ENCODE peak calls at places on chromosome 7, in nine cellular contexts. One of them, this sample, is unnamed.

GRCh38 chr7:90474284-90475210 is 5.1 kb downstream of the PTTG1IP2 start:
- DNase-seq in GM23338: no peak
- DNase-seq in stomach: no peak
- DNase-seq in hepatocyte: no peak
- DNase-seq in tibial artery: no peak
- DNase-seq in lower lobe of right lung: no peak
- DNase-seq in OCI-LY7: no peak
- DNase-seq in tibial nerve: no peak
- DNase-seq in gastrocnemius medialis: no peak
- DNase-seq in this sample: no peak

GRCh38 chr7:158413962-158414961 is 173.4 kb downstream of the PTPRN2 start:
- DNase-seq in GM23338: peak; percentile 57
- DNase-seq in stomach: peak; percentile 22
- DNase-seq in hepatocyte: no peak
- DNase-seq in tibial artery: no peak
- DNase-seq in lower lobe of right lung: no peak
- DNase-seq in OCI-LY7: no peak
- DNase-seq in tibial nerve: peak; percentile 32
- DNase-seq in gastrocnemius medialis: no peak
- DNase-seq in this sample: no peak

GRCh38 chr7:149436358-149436757 is 24.5 kb downstream of the ZNF777 start:
- DNase-seq in GM23338: no peak
- DNase-seq in stomach: no peak
- DNase-seq in hepatocyte: no peak
- DNase-seq in tibial artery: no peak
- DNase-seq in lower lobe of right lung: no peak
- DNase-seq in OCI-LY7: no peak
- DNase-seq in tibial nerve: no peak
- DNase-seq in gastrocnemius medialis: no peak
- DNase-seq in this sample: no peak

GRCh38 chr7:1124164-1124563 is 35.8 kb downstream of the ZFAND2A start:
- DNase-seq in GM23338: no peak
- DNase-seq in stomach: no peak
- DNase-seq in hepatocyte: no peak
- DNase-seq in tibial artery: no peak
- DNase-seq in lower lobe of right lung: peak; percentile 25
- DNase-seq in OCI-LY7: no peak
- DNase-seq in tibial nerve: no peak
- DNase-seq in gastrocnemius medialis: peak; percentile 39
- DNase-seq in this sample: no peak

GRCh38 chr7:31443457-31443856 is 70.4 kb upstream of the ITPRID1 start:
- DNase-seq in GM23338: peak; percentile 90
- DNase-seq in stomach: no peak
- DNase-seq in hepatocyte: peak; percentile 73
- DNase-seq in tibial artery: no peak
- DNase-seq in lower lobe of right lung: no peak
- DNase-seq in OCI-LY7: peak; percentile 63
- DNase-seq in tibial nerve: no peak
- DNase-seq in gastrocnemius medialis: no peak
- DNase-seq in this sample: no peak

GRCh38 chr7:45601816-45602540 is 27.8 kb downstream of the ADCY1 start:
- DNase-seq in GM23338: no peak
- DNase-seq in stomach: peak; percentile 7
- DNase-seq in hepatocyte: no peak
- DNase-seq in tibial artery: no peak
- DNase-seq in lower lobe of right lung: no peak
- DNase-seq in OCI-LY7: no peak
- DNase-seq in tibial nerve: no peak
- DNase-seq in gastrocnemius medialis: no peak
- DNase-seq in this sample: no peak

GRCh38 chr7:118080947-118081346 is 103.0 kb upstream of the LSM8 start:
- DNase-seq in GM23338: peak; percentile 43
- DNase-seq in stomach: no peak
- DNase-seq in hepatocyte: peak; percentile 43
- DNase-seq in tibial artery: no peak
- DNase-seq in lower lobe of right lung: no peak
- DNase-seq in OCI-LY7: no peak
- DNase-seq in tibial nerve: no peak
- DNase-seq in gastrocnemius medialis: no peak
- DNase-seq in this sample: no peak

GRCh38 chr7:43700059-43700501 is 29.2 kb downstream of the COA1 start:
- DNase-seq in GM23338: peak; percentile 43
- DNase-seq in stomach: no peak
- DNase-seq in hepatocyte: peak; percentile 63
- DNase-seq in tibial artery: no peak
- DNase-seq in lower lobe of right lung: no peak
- DNase-seq in OCI-LY7: peak; percentile 77
- DNase-seq in tibial nerve: no peak
- DNase-seq in gastrocnemius medialis: no peak
- DNase-seq in this sample: no peak

GRCh38 chr7:153103219-153103618 is 343.7 kb downstream of the ACTR3B start:
- DNase-seq in GM23338: peak; percentile 23
- DNase-seq in stomach: no peak
- DNase-seq in hepatocyte: no peak
- DNase-seq in tibial artery: no peak
- DNase-seq in lower lobe of right lung: no peak
- DNase-seq in OCI-LY7: no peak
- DNase-seq in tibial nerve: no peak
- DNase-seq in gastrocnemius medialis: no peak
- DNase-seq in this sample: no peak

GRCh38 chr7:80480566-80480965 is 31.3 kb downstream of the GNAT3 start:
- DNase-seq in GM23338: no peak
- DNase-seq in stomach: no peak
- DNase-seq in hepatocyte: no peak
- DNase-seq in tibial artery: no peak
- DNase-seq in lower lobe of right lung: no peak
- DNase-seq in OCI-LY7: no peak
- DNase-seq in tibial nerve: no peak
- DNase-seq in gastrocnemius medialis: no peak
- DNase-seq in this sample: no peak

GRCh38 chr7:93119191-93119905 is 1.6 kb upstream of the SAMD9 start:
- DNase-seq in GM23338: no peak
- DNase-seq in stomach: no peak
- DNase-seq in hepatocyte: no peak
- DNase-seq in tibial artery: no peak
- DNase-seq in lower lobe of right lung: no peak
- DNase-seq in OCI-LY7: no peak
- DNase-seq in tibial nerve: no peak
- DNase-seq in gastrocnemius medialis: no peak
- DNase-seq in this sample: no peak

GRCh38 chr7:37198906-37199485 is 249.7 kb downstream of the ELMO1 start:
- DNase-seq in GM23338: peak; percentile 88
- DNase-seq in stomach: peak; percentile 85
- DNase-seq in hepatocyte: peak; percentile 89
- DNase-seq in tibial artery: peak; percentile 76
- DNase-seq in lower lobe of right lung: peak; percentile 80
- DNase-seq in OCI-LY7: peak; percentile 73
- DNase-seq in tibial nerve: peak; percentile 72
- DNase-seq in gastrocnemius medialis: peak; percentile 63
- DNase-seq in this sample: peak; percentile 58

GRCh38 chr7:20190588-20190987 is 26.6 kb downstream of the MACC1 start:
- DNase-seq in GM23338: no peak
- DNase-seq in stomach: no peak
- DNase-seq in hepatocyte: no peak
- DNase-seq in tibial artery: no peak
- DNase-seq in lower lobe of right lung: no peak
- DNase-seq in OCI-LY7: no peak
- DNase-seq in tibial nerve: no peak
- DNase-seq in gastrocnemius medialis: no peak
- DNase-seq in this sample: no peak

GRCh38 chr7:70595741-70596574 is 536.0 kb upstream of the GALNT17 start:
- DNase-seq in GM23338: peak; percentile 71
- DNase-seq in stomach: peak; percentile 33
- DNase-seq in hepatocyte: peak; percentile 36
- DNase-seq in tibial artery: no peak
- DNase-seq in lower lobe of right lung: peak; percentile 45
- DNase-seq in OCI-LY7: no peak
- DNase-seq in tibial nerve: no peak
- DNase-seq in gastrocnemius medialis: no peak
- DNase-seq in this sample: no peak

GRCh38 chr7:119270045-119270464 is 1002.9 kb upstream of the KCND2 start:
- DNase-seq in GM23338: peak; percentile 89
- DNase-seq in stomach: peak; percentile 57
- DNase-seq in hepatocyte: peak; percentile 87
- DNase-seq in tibial artery: peak; percentile 33
- DNase-seq in lower lobe of right lung: peak; percentile 51
- DNase-seq in OCI-LY7: peak; percentile 73
- DNase-seq in tibial nerve: no peak
- DNase-seq in gastrocnemius medialis: peak; percentile 14
- DNase-seq in this sample: no peak

GRCh38 chr7:101856488-101857357 is 39.3 kb downstream of the CUX1 start:
- DNase-seq in GM23338: peak; percentile 59
- DNase-seq in stomach: peak; percentile 97
- DNase-seq in hepatocyte: peak; percentile 49
- DNase-seq in tibial artery: peak; percentile 80
- DNase-seq in lower lobe of right lung: peak; percentile 96
- DNase-seq in OCI-LY7: peak; percentile 92
- DNase-seq in tibial nerve: peak; percentile 51
- DNase-seq in gastrocnemius medialis: peak; percentile 95
- DNase-seq in this sample: peak; percentile 60
- H3K4me1 ChIP-seq in GM23338: peaks cover 80% of the 10 kb centered on the region
- H3K4me1 ChIP-seq in stomach: peaks cover 71% of the 10 kb centered on the region
- H3K4me1 ChIP-seq in hepatocyte: peaks cover 27% of the 10 kb centered on the region
- H3K4me1 ChIP-seq in tibial artery: peaks cover 3% of the 10 kb centered on the region
- H3K4me1 ChIP-seq in lower lobe of right lung: peaks cover 63% of the 10 kb centered on the region
- H3K4me1 ChIP-seq in OCI-LY7: peaks cover 97% of the 10 kb centered on the region
- H3K4me1 ChIP-seq in tibial nerve: peaks cover 52% of the 10 kb centered on the region
- H3K4me1 ChIP-seq in gastrocnemius medialis: peaks cover 57% of the 10 kb centered on the region
- H3K4me1 ChIP-seq in this sample: peaks cover 21% of the 10 kb centered on the region

GRCh38 chr7:128219646-128220045 is 21.4 kb upstream of the LEP start:
- DNase-seq in GM23338: no peak
- DNase-seq in stomach: no peak
- DNase-seq in hepatocyte: no peak
- DNase-seq in tibial artery: no peak
- DNase-seq in lower lobe of right lung: no peak
- DNase-seq in OCI-LY7: no peak
- DNase-seq in tibial nerve: no peak
- DNase-seq in gastrocnemius medialis: no peak
- DNase-seq in this sample: no peak

GRCh38 chr7:128215281-128215680 is 25.8 kb upstream of the LEP start:
- DNase-seq in GM23338: no peak
- DNase-seq in stomach: no peak
- DNase-seq in hepatocyte: no peak
- DNase-seq in tibial artery: no peak
- DNase-seq in lower lobe of right lung: no peak
- DNase-seq in OCI-LY7: no peak
- DNase-seq in tibial nerve: no peak
- DNase-seq in gastrocnemius medialis: no peak
- DNase-seq in this sample: no peak

GRCh38 chr7:128217030-128217805 is 23.9 kb upstream of the LEP start:
- DNase-seq in GM23338: peak; percentile 61
- DNase-seq in stomach: no peak
- DNase-seq in hepatocyte: no peak
- DNase-seq in tibial artery: no peak
- DNase-seq in lower lobe of right lung: peak; percentile 76
- DNase-seq in OCI-LY7: no peak
- DNase-seq in tibial nerve: no peak
- DNase-seq in gastrocnemius medialis: no peak
- DNase-seq in this sample: no peak

GRCh38 chr7:128215739-128216138 is 25.3 kb upstream of the LEP start:
- DNase-seq in GM23338: no peak
- DNase-seq in stomach: no peak
- DNase-seq in hepatocyte: no peak
- DNase-seq in tibial artery: no peak
- DNase-seq in lower lobe of right lung: no peak
- DNase-seq in OCI-LY7: no peak
- DNase-seq in tibial nerve: no peak
- DNase-seq in gastrocnemius medialis: no peak
- DNase-seq in this sample: no peak

DNA sequence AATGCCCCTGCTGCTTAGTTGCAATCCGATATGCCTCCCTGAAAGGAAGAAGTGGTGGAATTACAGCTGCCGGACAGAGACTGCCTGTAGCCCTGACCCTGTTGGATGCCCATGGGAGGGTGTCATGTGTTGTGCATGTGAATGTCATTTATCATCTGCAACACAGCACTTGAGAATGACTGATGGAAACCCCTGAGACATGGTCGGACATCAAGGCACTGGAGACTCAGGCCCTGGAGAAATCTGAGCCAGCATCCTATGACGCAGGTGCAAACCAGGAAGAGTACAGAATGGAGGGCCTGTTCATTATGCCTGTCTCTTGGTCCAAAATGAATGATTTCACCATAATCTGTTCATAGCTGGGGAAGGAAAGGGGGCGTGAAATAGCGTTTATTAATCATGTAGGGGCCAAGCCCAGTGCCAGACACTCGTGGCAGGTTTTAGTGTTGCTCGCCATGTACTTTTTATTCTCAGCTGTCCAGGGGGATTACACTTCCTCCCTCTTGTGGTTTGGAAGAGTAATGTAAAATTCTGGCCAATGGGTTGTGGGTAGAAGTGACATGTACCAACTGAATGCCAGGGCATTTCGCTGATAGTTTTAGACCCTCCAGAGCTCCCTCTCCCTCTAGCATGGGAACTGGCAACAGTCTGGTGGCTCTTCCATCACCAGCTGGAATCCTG is 23.0 kb upstream of the LEP start:
- DNase-seq in GM23338: peak; percentile 52
- DNase-seq in stomach: no peak
- DNase-seq in hepatocyte: no peak
- DNase-seq in tibial artery: no peak
- DNase-seq in lower lobe of right lung: no peak
- DNase-seq in OCI-LY7: no peak
- DNase-seq in tibial nerve: no peak
- DNase-seq in gastrocnemius medialis: no peak
- DNase-seq in this sample: no peak
- TF ChIP-seq CTCF in GM23338: peak; percentile 53
- TF ChIP-seq CTCF in stomach: no peak
- TF ChIP-seq CTCF in hepatocyte: no peak
- TF ChIP-seq CTCF in tibial artery: no peak
- TF ChIP-seq CTCF in lower lobe of right lung: no peak
- TF ChIP-seq CTCF in OCI-LY7: peak; percentile 50
- TF ChIP-seq CTCF in tibial nerve: no peak
- TF ChIP-seq CTCF in gastrocnemius medialis: no peak
- TF ChIP-seq CTCF in this sample: no peak

GRCh38 chr7:128025380-128025779 is 5.9 kb downstream of the LRRC4 start:
- DNase-seq in GM23338: no peak
- DNase-seq in stomach: no peak
- DNase-seq in hepatocyte: no peak
- DNase-seq in tibial artery: no peak
- DNase-seq in lower lobe of right lung: no peak
- DNase-seq in OCI-LY7: no peak
- DNase-seq in tibial nerve: no peak
- DNase-seq in gastrocnemius medialis: no peak
- DNase-seq in this sample: no peak
- H3K4me3 ChIP-seq in GM23338: no peak overlapping the region
- H3K4me3 ChIP-seq in stomach: no peak overlapping the region
- H3K4me3 ChIP-seq in hepatocyte: no peak overlapping the region
- H3K4me3 ChIP-seq in tibial artery: no peak overlapping the region
- H3K4me3 ChIP-seq in lower lobe of right lung: no peak overlapping the region
- H3K4me3 ChIP-seq in OCI-LY7: no peak overlapping the region
- H3K4me3 ChIP-seq in tibial nerve: no peak overlapping the region
- H3K4me3 ChIP-seq in gastrocnemius medialis: no peak overlapping the region
- H3K4me3 ChIP-seq in this sample: no peak overlapping the region

DNA sequence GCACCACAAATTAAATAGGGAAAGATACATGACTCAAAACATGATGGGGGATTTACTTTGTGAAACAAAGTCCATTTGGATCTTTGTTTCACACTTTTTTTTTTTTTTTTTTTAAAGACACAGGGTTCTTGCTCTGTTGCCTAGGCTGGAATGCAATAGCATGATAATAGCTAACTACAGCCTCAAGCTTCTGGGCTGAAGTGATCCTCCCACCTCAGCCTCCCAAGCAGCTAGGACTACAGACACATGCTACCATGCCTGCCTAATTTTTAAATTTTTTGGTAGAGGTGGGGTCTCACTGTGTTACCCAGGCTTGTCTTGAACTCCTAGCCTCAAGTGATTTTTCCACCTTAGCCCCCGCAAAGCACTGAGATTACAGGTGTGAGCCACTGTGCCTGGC is 172.6 kb upstream of the KLF14 start:
- DNase-seq in GM23338: no peak
- DNase-seq in stomach: no peak
- DNase-seq in hepatocyte: no peak
- DNase-seq in tibial artery: no peak
- DNase-seq in lower lobe of right lung: no peak
- DNase-seq in OCI-LY7: no peak
- DNase-seq in tibial nerve: no peak
- DNase-seq in gastrocnemius medialis: no peak
- DNase-seq in this sample: no peak
- H3K4me1 ChIP-seq in GM23338: peaks cover 34% of the 10 kb centered on the region
- H3K4me1 ChIP-seq in stomach: peaks cover 95% of the 10 kb centered on the region
- H3K4me1 ChIP-seq in hepatocyte: peaks cover 13% of the 10 kb centered on the region
- H3K4me1 ChIP-seq in tibial artery: peaks cover 31% of the 10 kb centered on the region
- H3K4me1 ChIP-seq in lower lobe of right lung: peaks cover 59% of the 10 kb centered on the region
- H3K4me1 ChIP-seq in OCI-LY7: no peaks in the 10 kb centered on the region
- H3K4me1 ChIP-seq in tibial nerve: peaks cover 96% of the 10 kb centered on the region
- H3K4me1 ChIP-seq in gastrocnemius medialis: peaks cover 91% of the 10 kb centered on the region
- H3K4me1 ChIP-seq in this sample: peaks cover 61% of the 10 kb centered on the region

This sample was measured in thoracic aorta.